ENCODE peak calls at places on chromosomes 6 and 20, in five cellular contexts. One of them, this sample, is unnamed.

GRCh38 chr6:38509713-38510112 is 130.0 kb downstream of the BTBD9 start:
- DNase-seq in kidney epithelial cell: peak; percentile 39
- DNase-seq in HT1080: peak; percentile 47
- DNase-seq in DMS53: peak; percentile 33
- DNase-seq in NCI-H446: no peak
- DNase-seq in this sample: no peak

GRCh38 chr6:137493218-137494038 is 766 bp downstream of the OLIG3 start:
- DNase-seq in NCI-H446: no peak
- DNase-seq in kidney epithelial cell: no peak
- DNase-seq in DMS53: peak; percentile 79
- DNase-seq in HT1080: no peak
- DNase-seq in this sample: no peak

GRCh38 chr6:154615483-154616025 is 105.1 kb upstream of the CNKSR3 start:
- DNase-seq in NCI-H446: peak; percentile 48
- DNase-seq in DMS53: peak; percentile 93
- DNase-seq in HT1080: peak; percentile 71
- DNase-seq in kidney epithelial cell: peak; percentile 50
- DNase-seq in this sample: no peak

GRCh38 chr20:62588458-62589149 is 53.7 kb upstream of the SLCO4A1 start:
- DNase-seq in DMS53: no peak
- DNase-seq in kidney epithelial cell: no peak
- DNase-seq in HT1080: peak; percentile 29
- DNase-seq in NCI-H446: no peak
- DNase-seq in this sample: no peak

GRCh38 chr6:168291450-168291849 is 28.1 kb downstream of the DACT2 start:
- DNase-seq in DMS53: no peak
- DNase-seq in NCI-H446: no peak
- DNase-seq in kidney epithelial cell: no peak
- DNase-seq in HT1080: no peak
- DNase-seq in this sample: no peak

GRCh38 chr6:94045473-94045872 is 626.1 kb upstream of the EPHA7 start:
- DNase-seq in NCI-H446: no peak
- DNase-seq in DMS53: peak; percentile 45
- DNase-seq in kidney epithelial cell: no peak
- DNase-seq in HT1080: no peak
- DNase-seq in this sample: no peak

GRCh38 chr6:5869261-5869660 is 137.5 kb downstream of the NRN1 start:
- DNase-seq in DMS53: no peak
- DNase-seq in NCI-H446: no peak
- DNase-seq in kidney epithelial cell: no peak
- DNase-seq in HT1080: no peak
- DNase-seq in this sample: no peak

GRCh38 chr6:113779656-113780055 is 77.5 kb upstream of the MARCKS start:
- DNase-seq in HT1080: no peak
- DNase-seq in DMS53: no peak
- DNase-seq in kidney epithelial cell: no peak
- DNase-seq in NCI-H446: no peak
- DNase-seq in this sample: no peak

GRCh38 chr20:37564388-37565133 is 36.9 kb upstream of the BLCAP start:
- DNase-seq in DMS53: peak; percentile 63
- DNase-seq in kidney epithelial cell: no peak
- DNase-seq in HT1080: peak; percentile 34
- DNase-seq in NCI-H446: peak; percentile 67
- DNase-seq in this sample: no peak

GRCh38 chr6:148747145-148747492 is 289 bp downstream of the UST start:
- DNase-seq in HT1080: no peak
- DNase-seq in NCI-H446: no peak
- DNase-seq in kidney epithelial cell: no peak
- DNase-seq in DMS53: peak; percentile 64
- DNase-seq in this sample: no peak

GRCh38 chr6:12420626-12421025 is 130.5 kb downstream of the EDN1 start:
- DNase-seq in kidney epithelial cell: peak; percentile 50
- DNase-seq in DMS53: no peak
- DNase-seq in HT1080: peak; percentile 27
- DNase-seq in NCI-H446: no peak
- DNase-seq in this sample: no peak

GRCh38 chr6:43768983-43769525 is 957 bp upstream of the VEGFA start:
- DNase-seq in DMS53: no peak
- DNase-seq in kidney epithelial cell: no peak
- DNase-seq in NCI-H446: peak; percentile 88
- DNase-seq in HT1080: no peak
- DNase-seq in this sample: no peak

GRCh38 chr20:50418890-50419642 is 91.1 kb upstream of the PTPN1 start:
- DNase-seq in kidney epithelial cell: no peak
- DNase-seq in DMS53: no peak
- DNase-seq in NCI-H446: no peak
- DNase-seq in HT1080: no peak
- DNase-seq in this sample: no peak

GRCh38 chr20:35947489-35947888 is 6.8 kb downstream of the SCAND1 start:
- DNase-seq in HT1080: peak; percentile 34
- DNase-seq in NCI-H446: peak; percentile 13
- DNase-seq in DMS53: peak; percentile 46
- DNase-seq in kidney epithelial cell: no peak
- DNase-seq in this sample: no peak

GRCh38 chr6:168637853-168638252 is 196.9 kb downstream of the SMOC2 start:
- DNase-seq in kidney epithelial cell: no peak
- DNase-seq in HT1080: no peak
- DNase-seq in NCI-H446: no peak
- DNase-seq in DMS53: no peak
- DNase-seq in this sample: no peak

GRCh38 chr6:120648713-120649112 is 685.6 kb downstream of the TBC1D32 start:
- DNase-seq in HT1080: peak; percentile 28
- DNase-seq in DMS53: no peak
- DNase-seq in NCI-H446: no peak
- DNase-seq in kidney epithelial cell: no peak
- DNase-seq in this sample: no peak

GRCh38 chr6:36118550-36119107 is 11.7 kb upstream of the MAPK13 start:
- DNase-seq in kidney epithelial cell: no peak
- DNase-seq in NCI-H446: no peak
- DNase-seq in DMS53: peak; percentile 10
- DNase-seq in HT1080: peak; percentile 31
- DNase-seq in this sample: no peak

GRCh38 chr20:43959079-43959919 is 44.6 kb downstream of the TOX2 start:
- DNase-seq in DMS53: no peak
- DNase-seq in kidney epithelial cell: no peak
- DNase-seq in HT1080: no peak
- DNase-seq in NCI-H446: peak; percentile 42
- DNase-seq in this sample: no peak

GRCh38 chr6:49915035-49915434 is 48.7 kb upstream of the CRISP1 start:
- DNase-seq in NCI-H446: peak; percentile 77
- DNase-seq in kidney epithelial cell: no peak
- DNase-seq in DMS53: peak; percentile 4
- DNase-seq in HT1080: no peak
- DNase-seq in this sample: no peak

GRCh38 chr6:164417537-164417936 is 891.9 kb downstream of the C6orf118 start:
- DNase-seq in DMS53: no peak
- DNase-seq in NCI-H446: no peak
- DNase-seq in kidney epithelial cell: no peak
- DNase-seq in HT1080: no peak
- DNase-seq in this sample: no peak

GRCh38 chr6:160167547-160168391 is 46.2 kb downstream of the SLC22A1 start:
- DNase-seq in NCI-H446: no peak
- DNase-seq in DMS53: peak; percentile 20
- DNase-seq in kidney epithelial cell: peak; percentile 63
- DNase-seq in HT1080: no peak
- DNase-seq in this sample: no peak

GRCh38 chr6:41488392-41489129 is 57.6 kb upstream of the FOXP4 start:
- DNase-seq in NCI-H446: peak; percentile 37
- DNase-seq in kidney epithelial cell: peak; percentile 65
- DNase-seq in HT1080: peak; percentile 81
- DNase-seq in DMS53: no peak
- DNase-seq in this sample: no peak

GRCh38 chr20:2004171-2004570 is 10.3 kb upstream of the PDYN start:
- DNase-seq in kidney epithelial cell: no peak
- DNase-seq in HT1080: no peak
- DNase-seq in DMS53: no peak
- DNase-seq in NCI-H446: no peak
- DNase-seq in this sample: no peak

GRCh38 chr6:110529355-110529754 is 52.9 kb upstream of the SLC22A16 start:
- DNase-seq in kidney epithelial cell: peak; percentile 47
- DNase-seq in DMS53: peak; percentile 28
- DNase-seq in NCI-H446: peak; percentile 4
- DNase-seq in HT1080: peak; percentile 86
- DNase-seq in this sample: no peak

GRCh38 chr6:24902782-24903181 is 33.0 kb downstream of the RIPOR2 start:
- DNase-seq in HT1080: peak; percentile 50
- DNase-seq in kidney epithelial cell: peak; percentile 29
- DNase-seq in NCI-H446: no peak
- DNase-seq in DMS53: no peak
- DNase-seq in this sample: no peak

GRCh38 chr20:53752971-53753879 is 159.6 kb upstream of the ZNF217 start:
- DNase-seq in HT1080: no peak
- DNase-seq in NCI-H446: no peak
- DNase-seq in kidney epithelial cell: no peak
- DNase-seq in DMS53: no peak
- DNase-seq in this sample: no peak

GRCh38 chr6:41559655-41560439 is 13.7 kb downstream of the FOXP4 start:
- DNase-seq in HT1080: no peak
- DNase-seq in NCI-H446: no peak
- DNase-seq in kidney epithelial cell: no peak
- DNase-seq in DMS53: peak; percentile 11
- DNase-seq in this sample: no peak

GRCh38 chr6:75656479-75656878 is 54.8 kb downstream of the SENP6 start:
- DNase-seq in HT1080: no peak
- DNase-seq in DMS53: no peak
- DNase-seq in kidney epithelial cell: no peak
- DNase-seq in NCI-H446: no peak
- DNase-seq in this sample: no peak

GRCh38 chr6:511488-512137 is 120.1 kb downstream of the IRF4 start:
- DNase-seq in kidney epithelial cell: no peak
- DNase-seq in DMS53: no peak
- DNase-seq in HT1080: no peak
- DNase-seq in NCI-H446: no peak
- DNase-seq in this sample: no peak

GRCh38 chr6:12911387-12911960 is 194.9 kb downstream of the PHACTR1 start:
- DNase-seq in DMS53: peak; percentile 70
- DNase-seq in NCI-H446: peak; percentile 63
- DNase-seq in HT1080: peak; percentile 44
- DNase-seq in kidney epithelial cell: no peak
- DNase-seq in this sample: no peak

GRCh38 chr6:121503633-121504032 is 68.2 kb downstream of the GJA1 start:
- DNase-seq in HT1080: no peak
- DNase-seq in NCI-H446: no peak
- DNase-seq in DMS53: no peak
- DNase-seq in kidney epithelial cell: no peak
- DNase-seq in this sample: no peak